ENCODE peak calls at places on chromosomes 2 and 18, in four cellular contexts. I, V, H and P are unnamed samples.

GRCh38 chr2:71700880-71701397 is 247.6 kb downstream of the DYSF start:
- DNase-seq in H (peak; percentile 28), I (no peak), V (peak; percentile 55), P (peak; percentile 86)

GRCh38 chr2:2728635-2729034 is 397.6 kb upstream of the MYT1L start:
- DNase-seq in H (no peak), I (no peak), V (no peak), P (no peak)

GRCh38 chr18:45014047-45014501 is 333.4 kb downstream of the SETBP1 start:
- DNase-seq in H (peak; percentile 82), I (no peak), V (no peak), P (no peak)

GRCh38 chr2:182366625-182367024 is 60.2 kb downstream of the PDE1A start:
- DNase-seq in I (no peak), V (no peak), H (peak; percentile 36), P (no peak)

GRCh38 chr2:203718087-203718486 is 11.6 kb downstream of the CD28 start:
- DNase-seq in V (no peak), H (no peak), I (no peak), P (no peak)

GRCh38 chr2:144983107-144983506 is 463.2 kb upstream of the ZEB2 start:
- DNase-seq in H (no peak), V (no peak), I (no peak), P (no peak)

GRCh38 chr2:172090044-172090946 is 5.0 kb downstream of the DLX1 start:
- DNase-seq in I (no peak), H (no peak), V (no peak), P (no peak)

GRCh38 chr2:84421791-84422190 is 37.3 kb downstream of the SUCLG1 start:
- DNase-seq in H (no peak), V (no peak), I (no peak), P (no peak)

GRCh38 chr2:62958206-62958605 is 92.4 kb upstream of the OTX1 start:
- DNase-seq in V (no peak), H (no peak), I (no peak), P (no peak)

GRCh38 chr2:148517296-148517695 is 127.3 kb upstream of the EPC2 start:
- DNase-seq in V (no peak), I (no peak), H (no peak), P (no peak)

DNA sequence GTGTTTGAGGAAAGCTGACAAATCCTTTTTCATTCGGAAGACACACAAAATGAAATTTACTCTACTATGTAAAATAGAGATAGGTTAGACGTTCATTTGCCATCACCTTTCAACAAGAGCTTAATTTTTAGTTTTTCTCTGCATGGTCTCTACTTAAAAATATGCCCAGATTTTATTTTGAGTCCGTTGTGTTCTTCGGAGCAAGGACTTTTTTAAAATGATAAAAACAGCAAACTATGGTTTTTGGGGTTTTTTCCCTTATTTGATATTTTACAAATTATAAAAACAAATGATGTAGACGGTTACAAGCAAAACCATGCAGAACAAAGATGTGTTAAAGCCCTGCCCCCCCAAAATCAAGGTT is 53.3 kb upstream of the RBM44 start:
- DNase-seq in V (no peak), I (no peak), H (no peak), P (no peak)
- TF ChIP-seq CTCF in V (peak; percentile 26), I (peak; percentile 52), H (no peak), P (peak; percentile 43)

GRCh38 chr18:48776641-48777025 is 174.1 kb downstream of the SMAD7 start:
- DNase-seq in V (no peak), H (no peak), I (no peak), P (no peak)

GRCh38 chr18:48777026-48777736 is 173.6 kb downstream of the SMAD7 start:
- DNase-seq in V (peak; percentile 92), I (peak; percentile 76), H (no peak), P (no peak)

GRCh38 chr18:48776161-48776555 is 174.6 kb downstream of the SMAD7 start:
- DNase-seq in I (no peak), V (no peak), H (no peak), P (no peak)

GRCh38 chr18:48778344-48779011 is 172.3 kb downstream of the SMAD7 start:
- DNase-seq in H (no peak), I (no peak), V (no peak), P (no peak)

DNA sequence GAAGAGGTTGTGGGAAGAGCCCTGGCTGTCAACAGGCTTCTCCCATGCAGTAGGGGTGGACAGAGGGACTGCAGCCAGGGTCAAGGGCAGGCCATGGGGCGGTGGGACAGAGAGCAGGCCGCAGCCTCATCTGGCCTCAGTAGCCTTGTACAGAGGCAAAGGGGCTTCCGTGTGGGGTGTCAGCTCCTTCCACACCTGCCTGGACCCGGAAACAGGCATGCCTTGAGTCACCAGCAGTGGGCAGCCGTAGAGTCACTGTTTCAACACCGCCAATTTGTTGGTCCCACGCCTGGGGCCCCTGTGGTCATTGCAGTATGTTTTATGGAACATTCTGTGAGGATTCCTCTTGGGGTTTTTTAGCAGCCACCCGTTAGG is 173.0 kb downstream of the SMAD7 start:
- DNase-seq in I (no peak), V (no peak), H (no peak), P (no peak)
- TF ChIP-seq CTCF in I (no peak), V (no peak), H (no peak), P (no peak)

DNA sequence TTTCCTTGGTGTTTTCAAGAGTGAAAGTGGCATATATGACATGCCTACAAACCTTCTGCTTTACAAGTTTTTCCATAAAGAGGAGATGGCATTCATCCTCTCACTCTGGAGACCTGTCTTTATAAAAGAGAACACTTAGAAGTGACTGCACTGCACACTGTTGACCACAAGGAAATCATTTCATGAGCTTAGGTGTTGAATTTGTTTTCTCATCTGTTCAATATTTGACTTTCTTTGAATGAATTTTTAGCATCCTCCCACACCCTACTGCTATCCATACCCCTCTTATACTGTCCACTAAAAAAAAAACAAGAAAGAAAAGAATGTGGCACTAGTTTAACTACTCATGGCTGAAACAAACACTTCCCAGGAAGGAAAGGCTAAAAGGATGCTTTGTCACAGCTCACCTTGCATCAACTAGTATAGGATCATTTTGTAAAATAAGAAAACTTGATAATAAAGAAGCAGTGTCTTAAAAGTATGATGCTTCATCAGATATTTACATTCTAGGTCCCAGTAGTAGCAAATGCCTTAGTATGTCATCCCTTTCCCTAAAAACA is 83.0 kb downstream of the ACVR1 start:
- DNase-seq in V (no peak), H (no peak), I (no peak), P (no peak)
- TF ChIP-seq CTCF in V (no peak), H (peak; percentile 47), I (no peak), P (peak; percentile 70)

GRCh38 chr2:173090973-173091660 is 15.5 kb downstream of the MAP3K20 start:
- DNase-seq in V (no peak), H (no peak), I (no peak), P (no peak)
- TF ChIP-seq CTCF in V (no peak), H (peak; percentile 24), I (no peak), P (peak; percentile 53)

DNA sequence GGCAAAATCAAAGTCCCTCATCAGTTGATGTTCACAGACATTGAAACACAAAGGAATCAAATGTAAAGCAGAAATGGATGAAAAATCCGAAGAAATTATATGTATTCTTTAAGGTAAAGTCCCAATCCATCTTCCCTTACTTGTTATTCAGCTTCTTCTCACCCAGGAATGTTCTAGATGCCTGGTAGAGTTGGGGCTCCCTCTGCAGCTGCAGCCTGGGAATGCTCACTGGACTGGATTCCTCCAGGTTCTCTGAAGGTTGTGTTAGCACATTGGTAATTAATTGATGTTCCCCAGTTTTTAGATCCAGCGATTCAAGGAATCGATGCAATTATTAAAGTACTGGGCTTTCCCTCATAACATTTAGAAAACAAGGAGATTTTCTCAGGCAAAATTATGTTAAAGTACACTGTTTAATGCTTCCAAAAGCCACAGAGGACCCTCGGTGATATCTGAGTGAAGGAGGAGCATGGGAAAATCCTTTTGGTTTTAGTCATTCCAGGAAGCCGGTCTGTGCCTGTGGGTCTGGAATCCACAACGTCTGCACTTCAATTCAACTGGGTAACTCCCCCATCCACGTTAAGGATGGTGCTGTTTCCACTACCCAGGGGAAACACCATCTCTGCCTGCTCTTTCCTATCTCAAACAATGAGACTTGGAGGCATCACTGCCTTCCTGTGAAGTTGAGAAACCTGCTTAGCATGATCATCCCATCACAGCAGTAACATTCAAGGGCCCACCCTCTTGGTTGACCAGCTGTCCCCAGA is 22.0 kb downstream of the NTSR2 start:
- DNase-seq in V (no peak), H (peak; percentile 26), I (no peak), P (no peak)
- TF ChIP-seq CTCF in V (no peak), H (peak; percentile 43), I (no peak), P (peak; percentile 73)

DNA sequence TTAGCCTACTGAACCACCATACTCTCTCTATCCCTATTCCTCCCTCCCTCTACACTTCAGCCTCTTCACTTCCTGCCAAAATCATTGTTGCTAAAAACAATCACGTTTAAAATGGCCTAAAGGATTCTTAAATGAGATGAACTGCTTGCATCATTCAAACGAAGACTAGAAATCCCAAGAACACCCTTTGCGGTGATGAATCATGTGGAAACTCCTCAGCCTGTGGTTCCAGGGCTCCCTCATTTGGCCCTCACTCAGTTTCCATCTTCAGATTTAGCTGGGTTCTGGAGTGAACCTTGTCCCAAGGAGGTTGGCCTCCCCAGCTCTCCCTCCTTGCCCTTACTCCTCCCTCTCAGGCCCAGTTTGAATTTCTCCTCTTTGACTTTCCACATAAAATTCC is 125.6 kb upstream of the CDC42EP3 start:
- DNase-seq in H (peak; percentile 90), I (no peak), V (no peak), P (no peak)
- TF ChIP-seq CTCF in H (no peak), I (no peak), V (no peak), P (no peak)

DNA sequence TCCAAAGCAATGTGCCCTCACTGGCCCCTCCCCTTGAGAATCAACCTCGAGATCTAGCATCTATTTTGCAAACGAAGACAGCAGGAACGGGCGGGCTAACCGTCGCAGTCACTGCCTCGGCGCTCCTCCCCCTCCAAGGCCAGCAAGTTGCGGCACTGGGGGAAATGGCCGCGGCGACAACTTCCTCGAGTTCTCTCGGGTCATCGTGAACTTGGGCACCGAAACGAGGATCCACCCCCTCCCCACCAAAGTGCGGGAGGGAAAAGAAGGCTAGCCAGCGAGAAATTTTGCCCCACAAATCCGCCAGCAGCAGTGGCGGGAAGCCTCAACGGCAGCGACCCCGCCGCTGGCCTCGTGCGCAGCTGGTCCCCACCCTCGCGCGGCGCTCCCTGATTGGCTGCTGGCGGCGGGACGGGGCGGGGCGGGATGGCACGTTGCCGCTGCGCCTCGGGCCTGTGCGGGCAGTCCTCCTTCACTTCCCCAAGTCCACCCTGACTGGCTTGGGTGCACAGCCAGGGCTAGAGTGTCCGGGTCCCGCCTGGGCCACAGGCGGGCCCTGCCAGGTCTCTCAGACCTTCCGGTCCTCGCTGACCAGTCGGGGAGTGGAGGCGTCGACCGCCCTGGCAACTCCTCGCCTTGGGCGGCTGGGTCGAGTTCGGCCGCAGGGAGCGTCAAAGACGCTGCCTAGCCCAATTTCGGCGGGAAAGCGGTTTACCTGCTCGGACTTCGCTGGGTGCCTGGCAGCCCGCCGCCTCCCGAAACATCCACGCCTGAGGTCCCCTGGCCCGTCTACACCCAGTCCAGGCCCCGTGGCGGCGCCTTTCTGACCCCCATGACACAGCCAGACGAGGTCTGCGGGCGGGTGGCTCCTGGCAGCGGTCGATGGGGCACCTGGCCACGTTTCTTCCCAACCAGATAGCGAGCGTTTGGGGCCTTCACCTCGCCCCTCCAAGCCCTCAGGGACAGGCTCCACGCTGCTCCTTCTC is at the start of gene BOLL:
- DNase-seq in I (no peak), H (no peak), V (peak; percentile 72), P (peak; percentile 84)
- TF ChIP-seq CTCF in I (no peak), H (no peak), V (no peak), P (no peak)